ENCODE peak calls at places on chromosomes 3 and 15, in four cellular contexts. J is NCI-H460, Q is NCI-H2227 treated with DMSO at 0.1 percent for 48 hours, V is testis. G is an unnamed sample.

GRCh38 chr3:18713576-18713951 is 288.4 kb upstream of the SATB1 start:
- DNase-seq in J (no peak), Q (no peak), V (no peak), G (no peak)

GRCh38 chr15:81289910-81290309 is 34.0 kb downstream of the STARD5 start:
- DNase-seq in Q (no peak), J (no peak), V (no peak), G (no peak)

GRCh38 chr3:195094211-195094921 is 176.6 kb downstream of the XXYLT1 start:
- DNase-seq in Q (no peak), V (no peak), J (no peak), G (no peak)

GRCh38 chr15:66653398-66653797 is 48.6 kb upstream of the SMAD6 start:
- DNase-seq in Q (no peak), V (no peak), J (no peak), G (no peak)

GRCh38 chr3:160554980-160555379 is 10.4 kb downstream of the KPNA4 start:
- DNase-seq in J (no peak), V (no peak), Q (no peak), G (no peak)

GRCh38 chr3:194906229-194906629 is 220.5 kb downstream of the FAM43A start:
- DNase-seq in J (no peak), Q (no peak), V (no peak), G (no peak)

GRCh38 chr15:64356443-64357040 is 569 bp upstream of the CSNK1G1 start:
- DNase-seq in Q (no peak), V (no peak), J (peak; percentile 62), G (no peak)

GRCh38 chr3:173410836-173411235 is 13.3 kb downstream of the NLGN1 start:
- DNase-seq in Q (peak; percentile 30), V (no peak), J (no peak), G (no peak)

GRCh38 chr15:75868019-75868418 is 24.8 kb downstream of the UBE2Q2 start:
- DNase-seq in Q (no peak), V (no peak), J (no peak), G (no peak)

GRCh38 chr3:151199569-151200438 is 3.2 kb downstream of the GPR171 start:
- DNase-seq in Q (no peak), J (no peak), V (no peak), G (no peak)

GRCh38 chr3:30664449-30664848 is 58.0 kb downstream of the TGFBR2 start:
- DNase-seq in J (no peak), V (no peak), Q (no peak), G (no peak)

GRCh38 chr3:2098398-2099027 is at the start of gene CNTN4:
- DNase-seq in Q (peak; percentile 37), J (peak; percentile 45), V (peak; percentile 64), G (peak; percentile 59)

GRCh38 chr3:195421410-195421809 is 21.4 kb downstream of the ACAP2 start:
- DNase-seq in J (no peak), V (no peak), Q (no peak), G (no peak)

GRCh38 chr3:51955893-51956770 is 951 bp downstream of the GPR62 start:
- DNase-seq in J (no peak), V (peak; percentile 63), Q (no peak), G (peak; percentile 61)

GRCh38 chr3:48896991-48897390 is 1.7 kb downstream of the SLC25A20 start:
- DNase-seq in Q (no peak), V (peak; percentile 32), J (no peak), G (no peak)

GRCh38 chr15:63044645-63045437 is 2.3 kb downstream of the TPM1 start:
- DNase-seq in J (no peak), Q (no peak), V (no peak), G (no peak)

GRCh38 chr15:92391640-92392039 is 2.0 kb upstream of the ST8SIA2 start:
- DNase-seq in J (peak; percentile 52), Q (no peak), V (no peak), G (peak; percentile 51)

GRCh38 chr3:23320586-23321570 is 117.8 kb downstream of the UBE2E2 start:
- DNase-seq in V (no peak), J (no peak), Q (no peak), G (no peak)

GRCh38 chr15:44215594-44215993 is 20.5 kb upstream of the FRMD5 start:
- DNase-seq in Q (no peak), V (no peak), J (no peak), G (peak; percentile 39)

GRCh38 chr3:9397911-9398714 is 698 bp downstream of the SETD5 start:
- DNase-seq in J (no peak), V (peak; percentile 53), Q (no peak), G (peak; percentile 65)

GRCh38 chr3:136694321-136694720 is 57.9 kb downstream of the STAG1 start:
- DNase-seq in J (no peak), Q (no peak), V (no peak), G (no peak)

GRCh38 chr3:45538641-45538986 is 55.9 kb upstream of the LIMD1 start:
- DNase-seq in Q (no peak), V (no peak), J (no peak), G (no peak)

GRCh38 chr15:58454950-58455401 is 23.2 kb downstream of the LIPC start:
- DNase-seq in V (no peak), J (no peak), Q (peak; percentile 24), G (no peak)

GRCh38 chr15:99424978-99425665 is 140.7 kb upstream of the MEF2A start:
- DNase-seq in J (no peak), V (no peak), Q (no peak), G (peak; percentile 67)

GRCh38 chr3:183454064-183454463 is 25.6 kb upstream of the MCF2L2 start:
- DNase-seq in Q (no peak), J (no peak), V (no peak), G (no peak)

GRCh38 chr3:191761906-191762305 is 300.9 kb downstream of the PYDC2 start:
- DNase-seq in V (no peak), Q (no peak), J (no peak), G (no peak)

GRCh38 chr15:74835312-74835823 is 7.6 kb downstream of the ULK3 start:
- DNase-seq in V (peak; percentile 47), J (peak; percentile 47), Q (peak; percentile 5), G (peak; percentile 60)